ENCODE peak calls at places on chromosomes 5 and 9, in nine cellular contexts. M is neuronal stem cell; V is GM13976; H is cardiac fibroblast; J is PC-3; L is T-helper 9 cell; A is activated naive CD8-positive, alpha-beta T cell treated with anti-CD3 and anti-CD28 coated beads, Interleukin-2, amount 50 U/mL, for 24 hours; I is ELR; O is upper lobe of right lung. Q is an unnamed sample.

GRCh38 chr9:7403839-7404238 is 395.7 kb downstream of the DMAC1 start:
- DNase-seq in I (no peak), J (no peak), O (no peak), A (no peak), H (no peak), M (no peak), V (no peak), L (no peak), Q (no peak)

GRCh38 chr9:129586647-129587046 is 34.3 kb downstream of the C9orf50 start:
- DNase-seq in H (no peak), A (no peak), L (no peak), I (no peak), O (no peak), J (no peak), M (no peak), V (no peak), Q (no peak)

GRCh38 chr5:65873181-65873580 is 53.2 kb upstream of the ERBIN start:
- DNase-seq in V (no peak), M (no peak), L (no peak), O (no peak), I (peak; percentile 72), J (peak; percentile 22), H (peak; percentile 62), A (no peak), Q (peak; percentile 67)

GRCh38 chr5:72465601-72466563 is 41.3 kb downstream of the ZNF366 start:
- DNase-seq in M (no peak), H (peak; percentile 59), I (peak; percentile 64), O (no peak), L (no peak), V (peak; percentile 57), J (peak; percentile 37), A (no peak), Q (peak; percentile 73)

GRCh38 chr5:41722359-41722950 is 147.8 kb downstream of the OXCT1 start:
- DNase-seq in V (no peak), A (no peak), O (no peak), L (no peak), J (peak; percentile 30), I (peak; percentile 20), H (peak; percentile 27), M (no peak), Q (no peak)

GRCh38 chr5:10317825-10318682 is 10.4 kb upstream of the CMBL start:
- DNase-seq in I (peak; percentile 59), L (no peak), M (no peak), A (no peak), O (no peak), J (peak; percentile 93), H (no peak), V (no peak), Q (peak; percentile 67)

GRCh38 chr5:149205625-149206523 is 64.6 kb downstream of the ABLIM3 start:
- DNase-seq in O (no peak), M (no peak), V (no peak), A (no peak), I (peak; percentile 93), J (peak; percentile 48), L (no peak), H (peak; percentile 94), Q (peak; percentile 71)

GRCh38 chr5:43208658-43209057 is 16.6 kb downstream of the NIM1K start:
- DNase-seq in V (no peak), I (no peak), H (no peak), L (no peak), O (no peak), M (no peak), A (no peak), J (no peak), Q (no peak)

GRCh38 chr5:50699737-50700136 is 33.3 kb downstream of the PARP8 start:
- DNase-seq in I (peak; percentile 13), O (no peak), V (no peak), M (no peak), J (no peak), A (no peak), L (no peak), H (peak; percentile 26), Q (peak; percentile 22)

GRCh38 chr5:39998518-39998917 is 573.7 kb upstream of the DAB2 start:
- DNase-seq in V (no peak), J (no peak), A (no peak), I (no peak), H (no peak), M (no peak), O (no peak), L (no peak), Q (no peak)

GRCh38 chr5:157159209-157159751 is 6.8 kb downstream of the GARIN3 start:
- DNase-seq in M (no peak), I (no peak), O (no peak), A (no peak), L (peak; percentile 30), V (no peak), H (no peak), J (peak; percentile 35), Q (no peak)

GRCh38 chr5:112800901-112801300 is 60.2 kb upstream of the SRP19 start:
- DNase-seq in V (no peak), I (no peak), A (no peak), M (no peak), O (no peak), H (no peak), L (no peak), J (no peak), Q (no peak)

GRCh38 chr9:89366711-89367110 is 48.4 kb downstream of the SECISBP2 start:
- DNase-seq in O (no peak), V (no peak), H (peak; percentile 44), I (no peak), L (no peak), J (no peak), A (no peak), M (no peak), Q (peak; percentile 23)

GRCh38 chr5:62256161-62257017 is 49.6 kb upstream of the KIF2A start:
- DNase-seq in I (peak; percentile 4), H (no peak), J (no peak), V (no peak), A (no peak), O (no peak), M (no peak), L (no peak), Q (no peak)

GRCh38 chr5:180341595-180341994 is 11.5 kb downstream of the GFPT2 start:
- DNase-seq in A (no peak), O (no peak), J (no peak), I (no peak), L (no peak), H (no peak), V (no peak), M (no peak), Q (no peak)

GRCh38 chr9:104339692-104340091 is 164.4 kb upstream of the OR13F1 start:
- DNase-seq in A (no peak), M (no peak), I (peak; percentile 56), V (no peak), H (peak; percentile 9), O (no peak), L (no peak), J (no peak), Q (peak; percentile 30)

GRCh38 chr9:107738789-107739188 is 249.2 kb upstream of the KLF4 start:
- DNase-seq in I (peak; percentile 79), A (no peak), H (peak; percentile 65), M (no peak), V (no peak), J (peak; percentile 54), O (no peak), L (no peak), Q (no peak)

GRCh38 chr9:88197781-88198345 is 59.6 kb upstream of the SPATA31C2 start:
- DNase-seq in J (peak; percentile 81), I (peak; percentile 96), L (no peak), O (no peak), M (no peak), H (peak; percentile 81), V (no peak), A (no peak), Q (peak; percentile 40)

GRCh38 chr5:94429566-94429965 is 188.8 kb downstream of the KIAA0825 start:
- DNase-seq in J (no peak), V (no peak), A (no peak), M (no peak), I (no peak), L (no peak), O (no peak), H (no peak), Q (no peak)

GRCh38 chr9:114588150-114588663 is 638 bp downstream of the ATP6V1G1 start:
- DNase-seq in V (no peak), M (no peak), A (no peak), H (peak; percentile 60), O (no peak), L (no peak), I (peak; percentile 37), J (no peak), Q (no peak)

GRCh38 chr5:56514246-56514645 is 281.1 kb upstream of the ANKRD55 start:
- DNase-seq in L (no peak), J (no peak), H (no peak), M (no peak), I (no peak), O (no peak), V (no peak), A (no peak), Q (no peak)

GRCh38 chr5:116531635-116532034 is 43.0 kb downstream of the SEMA6A start:
- DNase-seq in V (no peak), A (no peak), M (no peak), O (no peak), J (no peak), I (no peak), H (no peak), L (no peak), Q (no peak)

GRCh38 chr9:133119461-133120342 is 1.3 kb downstream of the RALGDS start:
- DNase-seq in J (peak; percentile 4), H (no peak), I (no peak), O (no peak), A (no peak), V (no peak), L (no peak), M (no peak), Q (no peak)

GRCh38 chr9:90459321-90459720 is 183.3 kb downstream of the DIRAS2 start:
- DNase-seq in L (no peak), V (peak; percentile 22), I (no peak), M (no peak), A (no peak), J (no peak), H (no peak), O (no peak), Q (no peak)

GRCh38 chr9:93635186-93636107 is 59.1 kb downstream of the PHF2 start:
- DNase-seq in L (no peak), M (no peak), J (no peak), H (no peak), A (no peak), V (no peak), I (no peak), O (peak; percentile 38), Q (no peak)

GRCh38 chr9:75889577-75889976 is 896 bp upstream of the PCSK5 start:
- DNase-seq in O (no peak), J (no peak), H (no peak), I (no peak), V (peak; percentile 24), M (no peak), A (peak; percentile 12), L (peak; percentile 6), Q (peak; percentile 7)

GRCh38 chr9:105054488-105054887 is 126.5 kb upstream of the ABCA1 start:
- DNase-seq in H (peak; percentile 81), V (no peak), M (no peak), I (peak; percentile 86), A (no peak), J (peak; percentile 68), O (no peak), L (no peak), Q (peak; percentile 80)

GRCh38 chr5:82225525-82226172 is 52.5 kb downstream of the RPS23 start:
- DNase-seq in H (peak; percentile 77), J (peak; percentile 80), O (no peak), A (peak; percentile 64), L (peak; percentile 46), I (peak; percentile 70), V (peak; percentile 58), M (peak; percentile 71), Q (peak; percentile 55)

GRCh38 chr5:108905818-108906217 is 158.1 kb downstream of the FER start:
- DNase-seq in M (no peak), J (no peak), H (peak; percentile 16), I (peak; percentile 7), O (no peak), A (no peak), L (no peak), V (no peak), Q (no peak)

GRCh38 chr5:35780236-35780635 is 76.5 kb upstream of the IL7R start:
- DNase-seq in M (no peak), I (no peak), V (no peak), A (peak; percentile 41), H (no peak), L (peak; percentile 19), O (no peak), J (no peak), Q (no peak)

GRCh38 chr5:105616599-105616998 is 2054.0 kb upstream of the NUDT12 start:
- DNase-seq in O (no peak), L (no peak), M (no peak), H (no peak), A (no peak), J (no peak), V (no peak), I (no peak), Q (no peak)

Q was measured in HT1080.